ENCODE peak calls at places on chromosomes 1 and 21, in four cellular contexts. D is Peyer's patch, K is cardiac muscle cell, B is fibroblast of lung. J is an unnamed sample. For H3K9me3, the result is how much of the 10 kb centered on the place peaks cover.

GRCh38 chr1:110102081-110102480 is 10.2 kb upstream of the UBL4B start:
- DNase-seq in D (no peak), K (no peak), B (no peak), J (no peak)

GRCh38 chr21:34021726-34022125 is 51.7 kb upstream of the MRPS6 start:
- DNase-seq in D (no peak), K (no peak), B (peak), J (no peak)

GRCh38 chr21:27572681-27573080 is 605.8 kb upstream of the ADAMTS5 start:
- DNase-seq in D (no peak), K (no peak), B (peak), J (no peak)

GRCh38 chr1:4612991-4613390 is 41.4 kb upstream of the AJAP1 start:
- DNase-seq in D (no peak), K (no peak), B (no peak), J (no peak)

GRCh38 chr1:226304291-226304955 is 4.5 kb downstream of the LIN9 start:
- DNase-seq in D (no peak), K (no peak), B (no peak), J (no peak)

GRCh38 chr1:22643381-22643780 is at the start of gene C1QC:
- DNase-seq in D (no peak), K (no peak), B (no peak), J (no peak)

GRCh38 chr1:71610489-71610888 is 529.7 kb upstream of the ZRANB2 start:
- DNase-seq in D (no peak), K (no peak), B (no peak), J (no peak)

GRCh38 chr1:178055093-178055492 is 38.8 kb upstream of the RASAL2 start:
- DNase-seq in D (no peak), K (peak), B (no peak), J (no peak)

GRCh38 chr1:180369061-180369460 is 133.3 kb downstream of the ACBD6 start:
- DNase-seq in D (no peak), K (no peak), B (no peak), J (no peak)

GRCh38 chr1:30942326-30942978 is 33.9 kb upstream of the SDC3 start:
- DNase-seq in D (no peak), K (no peak), B (no peak), J (no peak)

GRCh38 chr21:29178936-29179335 is 48.5 kb downstream of the MAP3K7CL start:
- DNase-seq in D (no peak), K (no peak), B (no peak), J (no peak)

GRCh38 chr1:33407750-33408436 is 23.0 kb downstream of the PHC2 start:
- DNase-seq in D (no peak), K (no peak), B (no peak), J (no peak)

GRCh38 chr1:235491644-235492043 is 12.6 kb downstream of the B3GALNT2 start:
- DNase-seq in D (no peak), K (peak), B (no peak), J (no peak)

GRCh38 chr1:21544095-21544494 is 34.9 kb downstream of the ALPL start:
- DNase-seq in D (no peak), K (no peak), B (no peak), J (no peak)

GRCh38 chr1:14668448-14669029 is 70.1 kb downstream of the KAZN start:
- DNase-seq in D (no peak), K (no peak), B (no peak), J (no peak)

GRCh38 chr1:5950201-5950895 is 41.9 kb downstream of the NPHP4 start:
- DNase-seq in D (no peak), K (no peak), B (no peak), J (peak)

GRCh38 chr1:159177273-159177907 is 6.0 kb downstream of the CADM3 start:
- DNase-seq in D (no peak), K (peak), B (peak), J (no peak)

GRCh38 chr1:32963746-32964460 is 706 bp downstream of the RNF19B start:
- DNase-seq in D (peak), K (peak), B (peak), J (peak)

GRCh38 chr21:34889287-34889536 is 159.9 kb downstream of the RUNX1 start:
- DNase-seq in D (peak), K (peak), B (peak), J (no peak)

GRCh38 chr1:58064281-58064680 is 482.2 kb downstream of the OMA1 start:
- DNase-seq in D (no peak), K (no peak), B (no peak), J (no peak)

GRCh38 chr1:58062635-58063034 is 483.9 kb downstream of the OMA1 start:
- DNase-seq in D (no peak), K (no peak), B (no peak), J (no peak)

GRCh38 chr1:58063095-58063494 is 483.4 kb downstream of the OMA1 start:
- DNase-seq in D (no peak), K (no peak), B (no peak), J (no peak)

GRCh38 chr1:58067082-58067481 is 479.4 kb downstream of the OMA1 start:
- DNase-seq in D (no peak), K (no peak), B (no peak), J (no peak)

DNA sequence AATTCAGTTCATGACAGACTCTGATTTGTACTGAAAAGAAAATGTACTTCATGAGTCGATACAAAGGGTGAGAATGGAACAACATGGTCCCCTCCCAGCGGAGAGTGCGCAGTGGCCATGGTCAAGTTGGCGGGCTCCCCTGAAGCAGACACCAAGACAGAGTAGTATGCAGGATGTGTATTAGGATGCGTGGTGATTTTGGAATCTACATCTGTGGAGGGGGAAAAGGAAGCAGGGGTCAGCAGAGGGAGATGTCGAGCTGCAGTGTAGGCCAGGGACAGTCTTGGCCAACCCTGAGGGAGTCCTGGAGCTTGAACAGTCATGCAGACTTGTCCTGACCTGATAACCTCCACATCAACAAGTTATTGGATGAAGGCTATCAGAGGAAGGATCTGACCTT is 481.0 kb downstream of the OMA1 start:
- DNase-seq in D (no peak), K (peak), B (no peak), J (no peak)
- TF ChIP-seq CTCF in D (no peak), K (no peak), B (no peak), J (no peak)

DNA sequence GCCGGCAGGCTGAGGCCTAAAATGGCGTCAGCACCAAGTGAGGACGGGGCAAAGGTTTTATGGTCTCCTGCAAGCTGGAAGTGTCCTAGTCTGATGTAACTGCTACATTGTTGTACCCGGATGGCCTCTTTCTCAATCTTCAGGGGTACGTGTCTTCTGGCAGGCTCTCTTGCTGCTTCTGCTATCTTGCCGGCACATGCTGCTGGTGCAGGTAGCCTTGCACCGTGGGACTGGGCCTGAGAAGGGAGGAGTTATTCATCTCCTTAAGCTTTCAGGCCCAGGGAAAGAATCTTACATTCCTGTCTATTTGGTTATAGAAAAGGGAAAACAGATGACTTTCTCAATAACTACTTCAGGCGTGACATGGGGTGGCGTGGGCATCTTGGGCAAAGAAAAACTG is 72.2 kb downstream of the ZNF678 start:
- DNase-seq in D (no peak), K (no peak), B (no peak), J (no peak)
- H3K9me3 ChIP-seq in D (under half), K (under half), B (under half), J (half or more)

GRCh38 chr21:37758997-37759396 is 157.3 kb downstream of the KCNJ6 start:
- DNase-seq in D (no peak), K (peak), B (peak), J (no peak)
- TF ChIP-seq CTCF in D (peak), K (peak), B (peak), J (no peak)

DNA sequence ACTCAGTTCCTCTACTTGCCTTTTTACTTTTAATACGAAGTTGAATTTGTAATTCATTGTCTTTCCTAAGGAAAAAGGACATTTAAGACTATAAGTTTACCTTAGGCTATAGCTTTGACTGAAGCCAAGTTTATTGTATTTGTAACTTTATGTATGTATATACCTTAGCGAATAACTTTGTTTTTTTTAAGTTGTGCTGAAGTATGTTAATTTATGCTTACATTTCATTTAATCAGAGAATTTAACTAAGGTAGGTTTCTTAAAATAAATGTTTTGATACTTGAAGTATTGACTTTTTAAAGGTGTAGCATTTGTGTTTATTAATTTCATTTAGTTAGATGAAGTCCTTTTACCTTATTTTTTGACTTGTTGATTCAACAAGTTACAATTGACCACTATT is 55.2 kb upstream of the TPTE start:
- DNase-seq in D (no peak), K (no peak), B (no peak), J (no peak)
- H3K9me3 ChIP-seq in D (under half), K (under half), B (under half), J (under half)

GRCh38 chr1:16960560-16961296 is 19.7 kb downstream of the MFAP2 start:
- DNase-seq in D (peak), K (peak), B (peak), J (peak)
- TF ChIP-seq CTCF in D (peak), K (peak), B (peak), J (peak)

DNA sequence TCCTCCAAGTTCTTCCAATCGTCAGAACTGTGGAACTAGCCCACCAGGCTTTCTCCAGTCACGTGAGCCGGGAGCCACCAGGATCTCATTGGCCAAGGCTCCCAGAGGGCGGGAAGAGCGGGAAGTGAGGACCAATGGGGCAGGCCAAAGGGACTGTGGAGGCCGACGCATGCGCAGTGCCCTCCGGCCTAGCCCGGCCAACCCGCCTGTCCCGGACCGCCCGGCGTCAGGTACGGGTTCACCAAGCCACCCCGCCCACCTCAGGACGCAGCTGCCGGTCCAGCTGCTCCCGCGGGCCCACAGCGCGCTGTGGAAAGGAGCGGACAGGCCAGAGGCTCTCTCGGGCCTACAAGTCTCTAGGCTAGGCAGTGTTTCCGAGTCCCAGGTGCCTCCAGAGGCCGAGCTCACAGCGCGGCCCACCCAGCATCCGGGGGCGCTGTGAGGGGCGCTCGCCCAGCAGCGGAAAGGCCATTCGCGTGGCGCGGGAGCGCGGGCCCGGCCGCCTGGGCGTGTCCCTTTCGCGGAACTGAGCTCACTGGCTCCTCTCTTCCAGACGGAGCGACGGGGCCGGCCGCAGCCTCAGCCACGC is 10.9 kb downstream of the OR14I1 start:
- DNase-seq in D (no peak), K (no peak), B (no peak), J (no peak)
- H3K9me3 ChIP-seq in D (under half), K (under half), B (under half), J (under half)

DNA sequence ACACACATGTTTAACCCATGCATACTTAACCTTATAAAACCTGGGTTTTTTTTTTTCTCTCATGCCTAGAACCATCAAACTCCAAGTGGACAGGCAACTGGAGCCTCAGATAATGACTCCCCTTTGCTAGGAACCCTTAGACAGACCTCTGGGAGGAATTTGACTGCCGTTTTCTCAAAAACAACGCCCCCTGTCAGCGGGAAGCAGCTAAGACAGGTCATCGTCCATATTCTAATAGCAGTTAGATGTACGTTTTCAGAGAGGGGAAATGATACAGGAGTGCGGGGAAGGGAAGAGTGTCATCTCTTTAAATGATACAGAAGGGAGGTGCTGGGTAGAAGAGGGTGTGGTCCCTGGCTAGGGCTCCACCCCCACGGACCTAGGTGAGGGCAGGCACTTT is 34.7 kb downstream of the LRRC3 start:
- DNase-seq in D (no peak), K (no peak), B (no peak), J (no peak)
- TF ChIP-seq CTCF in D (no peak), K (peak), B (no peak), J (no peak)

J was measured in suprapubic skin.